ENCODE peak calls at places on chromosomes 3 and 15, in four cellular contexts. W is pancreas; P is MM.1S; Z is CD8-positive, alpha-beta memory T cell. C is an unnamed sample.

GRCh38 chr3:52318186-52318793 is 2.2 kb downstream of the DNAH1 start:
- DNase-seq in W (no peak), P (no peak), Z (no peak), C (no peak)

GRCh38 chr15:38885001-38885400 is 320.4 kb upstream of the RASGRP1 start:
- DNase-seq in Z (no peak), W (no peak), P (no peak), C (no peak)

GRCh38 chr3:161977063-161977462 is 480.5 kb downstream of the OTOL1 start:
- DNase-seq in W (no peak), P (peak; percentile 80), Z (no peak), C (no peak)

GRCh38 chr15:29670266-29670665 is 152.0 kb downstream of the TJP1 start:
- DNase-seq in W (no peak), P (no peak), Z (no peak), C (no peak)

GRCh38 chr3:54928056-54928770 is at the start of gene LRTM1:
- DNase-seq in P (no peak), W (no peak), Z (no peak), C (no peak)

GRCh38 chr15:37084602-37085001 is 15.7 kb downstream of the MEIS2 start:
- DNase-seq in W (no peak), Z (no peak), P (no peak), C (no peak)

GRCh38 chr15:98070132-98070531 is 109.6 kb downstream of the ARRDC4 start:
- DNase-seq in P (no peak), Z (no peak), W (no peak), C (no peak)

GRCh38 chr3:84077479-84077878 is 881.3 kb upstream of the CADM2 start:
- DNase-seq in Z (no peak), P (no peak), W (no peak), C (no peak)

GRCh38 chr3:45628746-45629145 is 34.2 kb downstream of the LIMD1 start:
- DNase-seq in Z (no peak), P (no peak), W (no peak), C (no peak)

GRCh38 chr15:38130739-38131498 is 121.7 kb upstream of the SPRED1 start:
- DNase-seq in Z (no peak), P (peak; percentile 31), W (no peak), C (no peak)

GRCh38 chr3:18216996-18217395 is 208.1 kb downstream of the SATB1 start:
- DNase-seq in P (no peak), W (no peak), Z (no peak), C (no peak)

GRCh38 chr3:135895106-135895733 is 70.3 kb upstream of the PPP2R3A start:
- DNase-seq in W (peak; percentile 68), P (peak; percentile 59), Z (no peak), C (peak; percentile 55)

GRCh38 chr3:72633534-72633933 is 214.7 kb downstream of the SHQ1 start:
- DNase-seq in W (no peak), P (no peak), Z (no peak), C (no peak)

GRCh38 chr3:175187586-175187985 is 328.5 kb downstream of the NAALADL2 start:
- DNase-seq in W (no peak), P (no peak), Z (no peak), C (no peak)

GRCh38 chr3:42533161-42533897 is 30.9 kb downstream of the VIPR1 start:
- DNase-seq in W (no peak), Z (no peak), P (no peak), C (peak; percentile 21)

GRCh38 chr3:51099794-51100542 is 285.1 kb upstream of the MANF start:
- DNase-seq in Z (no peak), P (no peak), W (no peak), C (no peak)

DNA sequence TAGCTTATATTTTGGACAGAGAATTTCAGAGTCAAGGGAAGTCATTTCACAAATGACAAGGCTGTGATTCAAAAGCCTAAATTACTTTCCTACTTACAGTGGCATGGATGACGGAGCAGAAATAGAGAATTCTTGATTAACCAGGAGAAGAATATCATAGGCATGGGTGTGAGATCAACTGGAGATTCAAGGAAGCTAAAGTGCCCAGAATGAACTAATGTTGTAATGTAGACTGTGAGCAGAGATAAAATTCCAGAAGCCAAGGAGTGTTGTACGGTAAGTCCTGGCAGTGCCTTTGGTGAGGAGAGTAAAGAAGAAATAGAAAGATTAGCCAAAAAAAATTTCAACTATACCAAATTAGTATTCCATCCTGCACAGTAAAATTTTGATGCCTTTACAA is 76.0 kb downstream of the ZBTB20 start:
- DNase-seq in W (no peak), Z (no peak), P (no peak), C (no peak)
- H3K27ac ChIP-seq in W (no peak overlapping the region), Z (no peak overlapping the region), P (no peak overlapping the region), C (peak overlapping the region; percentile 87)

GRCh38 chr15:49330166-49330565 is 92.9 kb upstream of the FGF7 start:
- DNase-seq in Z (no peak), P (no peak), W (no peak), C (no peak)
- H3K27ac ChIP-seq in Z (no peak overlapping the region), P (no peak overlapping the region), W (no peak overlapping the region), C (no peak overlapping the region)

DNA sequence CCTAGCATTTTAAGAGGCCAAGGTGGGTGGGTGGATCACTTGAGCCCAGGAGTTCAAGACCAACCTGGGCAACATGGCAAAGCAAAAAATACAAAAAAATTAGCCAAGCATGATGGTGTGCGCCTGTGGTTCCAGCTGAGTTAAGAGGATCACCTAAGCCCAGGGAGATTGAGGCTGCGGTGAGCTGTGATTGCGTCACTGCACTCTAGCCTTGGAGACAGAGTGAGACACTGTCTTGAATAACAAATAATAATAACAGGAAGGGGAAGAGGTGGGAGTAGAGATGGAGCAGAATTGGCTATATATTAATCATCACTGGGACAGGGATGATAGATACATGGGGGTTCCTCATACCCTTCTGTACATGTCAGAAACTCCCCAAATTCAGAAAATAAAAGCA is 23.8 kb upstream of the NMB start:
- DNase-seq in W (no peak), Z (no peak), P (no peak), C (no peak)
- H3K27ac ChIP-seq in W (no peak overlapping the region), Z (no peak overlapping the region), P (no peak overlapping the region), C (no peak overlapping the region)

DNA sequence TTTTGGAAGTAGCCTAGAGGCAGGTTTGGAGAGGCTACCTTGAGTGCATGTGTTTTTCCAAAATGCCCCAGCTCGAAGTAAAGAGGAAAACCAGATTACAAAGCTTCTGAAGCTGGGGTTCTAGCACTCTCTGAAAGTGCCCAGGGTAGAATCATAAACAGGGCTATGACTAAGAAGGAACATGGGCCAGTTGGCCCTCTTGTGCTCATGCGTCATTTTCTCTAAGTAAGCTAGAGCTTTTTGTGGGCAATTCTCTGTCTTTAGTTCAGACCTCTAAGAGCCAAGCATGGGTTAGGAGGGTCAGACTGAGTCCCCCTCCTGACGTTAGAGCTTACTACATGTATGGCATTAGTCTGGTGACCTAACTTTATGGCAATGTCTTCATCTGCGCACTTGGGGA is 129.5 kb upstream of the UMPS start:
- DNase-seq in P (no peak), W (no peak), Z (no peak), C (no peak)
- H3K27ac ChIP-seq in P (no peak overlapping the region), W (peak overlapping the region; percentile 2), Z (no peak overlapping the region), C (no peak overlapping the region)

GRCh38 chr3:141414800-141415462 is 46.6 kb downstream of the ZBTB38 start:
- DNase-seq in Z (no peak), W (no peak), P (no peak), C (no peak)
- H3K27ac ChIP-seq in Z (no peak overlapping the region), W (peak overlapping the region; percentile 24), P (peak overlapping the region; percentile 98), C (peak overlapping the region; percentile 7)

C was measured in caudate nucleus.